ENCODE peak calls at places on chromosomes 3 and 15, in five cellular contexts. K is HepG2, W is upper lobe of left lung, O is GM12878, M is K562. U is an unnamed sample.

GRCh38 chr15:67945951-67946700 is 106.3 kb upstream of the RNU6-1 start:
- ATAC-seq in K (peak; percentile 96), W (no peak), O (peak; percentile 69), M (peak; percentile 87), U (peak; percentile 20)

GRCh38 chr15:63000706-63001105 is 41.8 kb upstream of the TPM1 start:
- ATAC-seq in K (no peak), W (no peak), O (no peak), M (no peak), U (no peak)

GRCh38 chr3:185988080-185988815 is 50.4 kb upstream of the TRA2B start:
- ATAC-seq in K (no peak), W (no peak), O (no peak), M (no peak), U (no peak)

GRCh38 chr3:52524752-52525661 is 8.7 kb downstream of the NT5DC2 start:
- ATAC-seq in K (no peak), W (no peak), O (no peak), M (no peak), U (peak; percentile 6)

GRCh38 chr3:99625237-99625622 is 13.2 kb upstream of the COL8A1 start:
- ATAC-seq in K (peak; percentile 84), W (no peak), O (peak; percentile 38), M (no peak), U (no peak)

GRCh38 chr15:45993072-45993471 is 358.2 kb downstream of the SQOR start:
- ATAC-seq in K (no peak), W (no peak), O (no peak), M (no peak), U (no peak)

GRCh38 chr3:183116051-183116614 is 16.8 kb upstream of the MCCC1 start:
- ATAC-seq in K (peak; percentile 87), W (no peak), O (peak; percentile 96), M (peak; percentile 90), U (no peak)

GRCh38 chr3:179682681-179683080 is 29.8 kb downstream of the USP13 start:
- ATAC-seq in K (no peak), W (no peak), O (no peak), M (no peak), U (no peak)

GRCh38 chr15:77181305-77182074 is 110.6 kb upstream of the TSPAN3 start:
- ATAC-seq in K (no peak), W (peak; percentile 38), O (peak; percentile 81), M (no peak), U (no peak)

GRCh38 chr15:64032327-64032726 is 14.0 kb downstream of the DAPK2 start:
- ATAC-seq in K (no peak), W (no peak), O (no peak), M (peak; percentile 65), U (no peak)

GRCh38 chr3:46409735-46410489 is 2.9 kb downstream of the CCRL2 start:
- ATAC-seq in K (no peak), W (no peak), O (no peak), M (no peak), U (no peak)

GRCh38 chr3:44442591-44443309 is 34.7 kb downstream of the ZNF445 start:
- ATAC-seq in K (no peak), W (no peak), O (no peak), M (no peak), U (no peak)

GRCh38 chr3:99971761-99972160 is 142.5 kb downstream of the FILIP1L start:
- ATAC-seq in K (no peak), W (no peak), O (no peak), M (no peak), U (no peak)

GRCh38 chr3:77370413-77370812 is 330.5 kb downstream of the ROBO2 start:
- ATAC-seq in K (no peak), W (no peak), O (no peak), M (no peak), U (no peak)

GRCh38 chr3:64593350-64593749 is 94.5 kb downstream of the ADAMTS9 start:
- ATAC-seq in K (no peak), W (no peak), O (no peak), M (no peak), U (no peak)

GRCh38 chr15:101201411-101202174 is 50.3 kb downstream of the CHSY1 start:
- ATAC-seq in K (no peak), W (peak; percentile 97), O (peak; percentile 7), M (peak; percentile 81), U (peak; percentile 99)

GRCh38 chr15:32817570-32817969 is 99.8 kb downstream of the GREM1 start:
- ATAC-seq in K (no peak), W (no peak), O (no peak), M (no peak), U (no peak)
- TF ChIP-seq EP300 in K (no peak), W (no peak), O (no peak), M (no peak), U (no peak)

GRCh38 chr15:52076889-52077781 is 35.4 kb downstream of the BCL2L10 start:
- ATAC-seq in K (peak; percentile 53), W (peak; percentile 42), O (peak; percentile 67), M (peak; percentile 51), U (no peak)
- TF ChIP-seq CTCF in K (peak; percentile 53), W (no peak), O (peak; percentile 23), M (peak; percentile 14), U (no peak)

GRCh38 chr3:5194801-5195509 is 7.4 kb downstream of the EDEM1 start:
- ATAC-seq in K (peak; percentile 41), W (peak; percentile 64), O (peak; percentile 49), M (peak; percentile 80), U (peak; percentile 84)
- TF ChIP-seq POLR2AphosphoS5 in K (no peak), W (no peak), O (peak; percentile 38), M (peak; percentile 29), U (peak; percentile 7)

DNA sequence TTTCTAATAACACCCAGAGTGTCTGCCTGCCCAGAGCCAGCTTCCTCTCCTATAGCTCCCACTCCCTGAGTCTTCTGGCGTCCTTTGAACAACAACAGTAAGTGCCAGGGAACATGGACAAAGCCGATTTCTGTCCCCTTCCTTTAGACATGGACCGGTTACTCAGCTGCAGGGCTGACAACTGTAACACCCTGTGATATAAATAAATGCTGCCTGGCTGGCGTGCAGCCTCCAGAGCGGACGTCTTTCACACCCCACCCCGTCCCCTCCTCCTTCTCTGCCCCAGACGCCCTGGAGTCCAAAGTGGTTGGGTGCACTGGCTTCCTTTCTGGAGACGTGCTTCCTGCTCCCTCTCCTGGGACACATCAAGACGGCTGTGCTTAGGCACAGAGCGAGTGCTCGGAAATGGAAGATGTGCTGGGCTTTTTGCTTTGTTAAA is 281.9 kb upstream of the LRRFIP2 start:
- ATAC-seq in K (no peak), W (peak; percentile 39), O (peak; percentile 12), M (peak; percentile 7), U (peak; percentile 69)
- TF ChIP-seq EP300 in K (no peak), W (no peak), O (no peak), M (no peak), U (no peak)

GRCh38 chr3:29533992-29534391 is 253.1 kb downstream of the RBMS3 start:
- ATAC-seq in K (no peak), W (no peak), O (no peak), M (no peak), U (no peak)

GRCh38 chr3:29527251-29527650 is 246.4 kb downstream of the RBMS3 start:
- ATAC-seq in K (no peak), W (no peak), O (no peak), M (no peak), U (no peak)

GRCh38 chr3:29531611-29532150 is 250.8 kb downstream of the RBMS3 start:
- ATAC-seq in K (no peak), W (no peak), O (no peak), M (no peak), U (no peak)

GRCh38 chr3:29536016-29536736 is 255.3 kb downstream of the RBMS3 start:
- ATAC-seq in K (no peak), W (no peak), O (no peak), M (no peak), U (no peak)

DNA sequence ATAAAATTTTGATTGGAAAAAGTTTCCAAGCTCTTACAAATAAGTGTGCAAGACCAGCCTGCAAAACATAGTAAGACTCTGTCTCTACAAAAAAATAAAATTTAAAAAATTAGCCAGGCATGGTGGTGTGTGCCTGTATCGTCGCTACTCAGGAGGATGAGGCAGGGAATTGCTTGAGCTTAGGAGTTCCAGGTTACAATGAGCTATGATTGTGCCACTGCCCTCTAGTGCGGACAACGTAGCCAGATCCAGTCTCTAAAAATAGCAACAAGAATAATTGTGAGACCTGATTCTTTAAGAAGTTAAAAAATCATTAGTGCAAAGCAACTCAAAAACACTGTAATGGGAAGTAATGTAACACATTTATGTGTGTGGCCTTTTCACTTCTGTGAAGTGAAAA is 251.6 kb downstream of the RBMS3 start:
- ATAC-seq in K (no peak), W (no peak), O (no peak), M (no peak), U (no peak)
- TF ChIP-seq CTCF in K (no peak), W (no peak), O (no peak), M (no peak), U (no peak)

U was measured in gastroesophageal sphincter.